ENCODE peak calls at places on chromosome 1, in seven cellular contexts. P is prostate gland, Y is NB4, X is endothelial cell of umbilical vein, K is HCT116, T is body of pancreas, F is gastrocnemius medialis. Z is an unnamed sample.

GRCh38 chr1:119144813-119145212 is 4.4 kb upstream of the WARS2 start:
- DNase-seq in P (no peak), F (no peak), K (no peak), Y (no peak), X (no peak), T (no peak), Z (no peak)

GRCh38 chr1:25208561-25209222 is 23.6 kb downstream of the SYF2 start:
- DNase-seq in T (no peak), X (no peak), K (no peak), F (no peak), Y (no peak), P (no peak), Z (no peak)

GRCh38 chr1:229225331-229225782 is 45.6 kb upstream of the RAB4A start:
- DNase-seq in Y (peak), T (no peak), P (no peak), K (no peak), X (no peak), F (no peak), Z (no peak)

GRCh38 chr1:26268290-26269197 is 11.3 kb upstream of the SH3BGRL3 start:
- DNase-seq in T (no peak), X (no peak), F (no peak), P (no peak), Y (no peak), K (no peak), Z (no peak)

GRCh38 chr1:203077956-203078355 is 7.9 kb downstream of the MYOG start:
- DNase-seq in K (no peak), P (no peak), X (no peak), Y (no peak), F (no peak), T (no peak), Z (no peak)

GRCh38 chr1:183590225-183591191 is at the start of gene NCF2:
- DNase-seq in F (no peak), P (no peak), X (no peak), Y (peak), T (no peak), K (no peak), Z (no peak)

GRCh38 chr1:113536182-113536780 is 146.0 kb downstream of the MAGI3 start:
- DNase-seq in F (no peak), X (no peak), P (no peak), T (no peak), K (no peak), Y (no peak), Z (no peak)

GRCh38 chr1:29279406-29279805 is 43.1 kb downstream of the PTPRU start:
- DNase-seq in X (no peak), T (no peak), K (no peak), Y (no peak), F (no peak), P (no peak), Z (peak)

GRCh38 chr1:206674745-206675175 is 9.9 kb upstream of the MAPKAPK2 start:
- DNase-seq in T (peak), X (no peak), F (peak), K (no peak), P (peak), Y (no peak), Z (no peak)

GRCh38 chr1:47837046-47837830 is 159.9 kb downstream of the TRABD2B start:
- DNase-seq in Y (no peak), T (no peak), X (no peak), P (no peak), K (no peak), F (no peak), Z (no peak)

GRCh38 chr1:28249879-28250295 is 9.4 kb upstream of the SESN2 start:
- DNase-seq in Y (no peak), T (no peak), F (no peak), P (no peak), X (no peak), K (no peak), Z (no peak)

GRCh38 chr1:101587749-101588148 is 350.9 kb downstream of the S1PR1 start:
- DNase-seq in F (no peak), Y (no peak), X (peak), K (no peak), P (no peak), T (peak), Z (no peak)

DNA sequence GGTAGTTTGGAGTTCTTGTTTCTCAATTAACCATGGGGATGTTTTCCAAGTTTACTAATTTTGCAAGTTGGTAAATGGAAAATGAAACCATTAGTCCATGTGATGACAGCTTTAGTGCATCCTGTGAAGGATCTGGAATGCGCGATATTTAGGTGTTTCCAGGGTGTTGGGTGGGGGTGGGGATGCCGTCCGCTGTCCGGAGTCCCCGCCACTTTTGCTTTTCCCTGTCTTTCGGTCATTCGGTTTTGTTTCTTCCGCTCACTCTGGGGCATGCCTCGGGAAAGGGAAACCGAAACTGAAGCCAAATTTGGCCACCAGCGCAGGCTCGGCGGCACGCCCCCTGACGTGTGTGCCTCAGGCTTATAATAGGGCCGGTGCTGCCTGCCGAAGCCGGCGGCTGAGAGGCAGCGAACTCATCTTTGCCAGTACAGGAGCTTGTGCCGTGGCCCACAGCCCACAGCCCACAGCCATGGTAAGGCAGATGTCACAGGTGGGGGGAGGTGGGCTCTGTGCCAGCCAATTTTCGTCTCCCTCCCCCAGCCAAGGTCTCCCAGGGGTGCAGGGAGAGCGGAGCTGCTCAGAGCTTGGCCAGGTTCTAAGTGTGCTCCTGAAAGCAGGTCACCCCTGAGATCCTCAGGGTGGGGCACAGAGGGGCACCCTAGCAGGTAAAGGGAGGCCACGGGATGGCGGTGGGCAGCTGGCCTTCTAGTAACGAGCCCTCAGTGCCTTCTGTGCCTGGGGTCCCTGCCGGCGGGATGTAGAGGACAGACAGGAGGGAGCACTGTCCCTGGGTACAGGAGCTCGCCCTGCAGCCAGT is at the start of gene ISG15:
- DNase-seq in F (peak), K (peak), P (peak), Y (peak), T (peak), X (peak), Z (peak)
- TF ChIP-seq POLR2A in F (peak), K (peak), P (peak), Y (peak), T (peak), X (peak), Z (no peak)

GRCh38 chr1:1374068-1374860 is 743 bp downstream of the AURKAIP1 start:
- DNase-seq in Y (peak), F (no peak), T (peak), X (no peak), P (no peak), K (no peak), Z (no peak)

GRCh38 chr1:1376551-1377226 is 1.7 kb upstream of the AURKAIP1 start:
- DNase-seq in X (no peak), K (no peak), P (no peak), T (no peak), Y (no peak), F (no peak), Z (no peak)

GRCh38 chr1:1373051-1373450 is 2.0 kb downstream of the AURKAIP1 start:
- DNase-seq in Y (no peak), P (no peak), F (no peak), X (no peak), K (no peak), T (no peak), Z (no peak)

GRCh38 chr1:1373493-1374067 is 1.4 kb downstream of the AURKAIP1 start:
- DNase-seq in X (no peak), Y (no peak), K (no peak), P (no peak), T (no peak), F (no peak), Z (no peak)

GRCh38 chr1:1374861-1375662 is at the start of gene AURKAIP1:
- DNase-seq in P (peak), T (peak), Y (peak), K (peak), F (peak), X (peak), Z (peak)
- TF ChIP-seq CTCF in P (peak), T (no peak), Y (peak), K (peak), F (peak), X (peak), Z (no peak)

GRCh38 chr1:144551543-144552424 is 40.9 kb upstream of the PPIAL4F start:
- DNase-seq in X (peak), Y (peak), F (peak), K (peak), P (no peak), T (peak), Z (peak)
- TF ChIP-seq POLR2A in X (peak), Y (peak), F (peak), K (peak), P (no peak), T (peak), Z (no peak)

GRCh38 chr1:44500181-44501021 is 95.3 kb downstream of the RNF220 start:
- DNase-seq in Y (no peak), K (no peak), P (no peak), F (no peak), T (no peak), X (peak), Z (no peak)
- TF ChIP-seq CTCF in Y (no peak), K (no peak), P (peak), F (no peak), T (no peak), X (peak), Z (no peak)

GRCh38 chr1:107691542-107691941 is 273.4 kb downstream of the VAV3 start:
- DNase-seq in F (no peak), Y (peak), K (no peak), T (no peak), X (no peak), P (peak), Z (no peak)

GRCh38 chr1:107690491-107690890 is 274.5 kb downstream of the VAV3 start:
- DNase-seq in K (no peak), F (no peak), Y (no peak), X (no peak), P (no peak), T (no peak), Z (no peak)

GRCh38 chr1:107689733-107690132 is 275.2 kb downstream of the VAV3 start:
- DNase-seq in K (no peak), Y (no peak), T (no peak), X (no peak), F (no peak), P (no peak), Z (no peak)

GRCh38 chr1:107689157-107689556 is 275.8 kb downstream of the VAV3 start:
- DNase-seq in K (no peak), X (no peak), P (peak), Y (no peak), F (no peak), T (no peak), Z (peak)

GRCh38 chr1:107687846-107688753 is 276.9 kb downstream of the VAV3 start:
- DNase-seq in K (no peak), X (no peak), P (peak), T (no peak), Y (peak), F (no peak), Z (no peak)
- TF ChIP-seq POLR2A in K (no peak), X (no peak), P (peak), T (no peak), Y (no peak), F (no peak), Z (no peak)

Z was measured in lower leg skin.